ENCODE peak calls at places on chromosome 21, in seven cellular contexts. W, D, E, X, G, C and N are unnamed samples.

GRCh38 chr21:33554982-33555344 is 12.1 kb downstream of the SON start:
- DNase-seq in W (no peak), D (no peak), E (no peak), X (no peak), G (no peak), C (no peak), N (no peak)

GRCh38 chr21:32214654-32215305 is 64.1 kb downstream of the MIS18A start:
- DNase-seq in W (no peak), D (no peak), E (no peak), X (no peak), G (no peak), C (no peak), N (no peak)

GRCh38 chr21:20730421-20730820 is 267.8 kb upstream of the NCAM2 start:
- DNase-seq in W (no peak), D (no peak), E (no peak), X (no peak), G (no peak), C (no peak), N (no peak)

GRCh38 chr21:39673736-39674135 is 61.0 kb downstream of the B3GALT5 start:
- DNase-seq in W (no peak), D (no peak), E (no peak), X (no peak), G (no peak), C (no peak), N (no peak)

GRCh38 chr21:29164330-29164942 is 34.0 kb downstream of the MAP3K7CL start:
- DNase-seq in W (peak; percentile 93), D (peak; percentile 71), E (peak; percentile 44), X (peak; percentile 68), G (no peak), C (peak; percentile 45), N (peak; percentile 75)

GRCh38 chr21:38972078-38972477 is 166.3 kb downstream of the ETS2 start:
- DNase-seq in W (no peak), D (no peak), E (no peak), X (no peak), G (no peak), C (no peak), N (no peak)

GRCh38 chr21:31470896-31471694 is 127.0 kb upstream of the TIAM1 start:
- DNase-seq in W (no peak), D (peak; percentile 43), E (peak; percentile 42), X (no peak), G (no peak), C (no peak), N (no peak)

GRCh38 chr21:43639470-43640178 is 19.7 kb downstream of the HSF2BP start:
- DNase-seq in W (peak; percentile 95), D (no peak), E (no peak), X (peak; percentile 69), G (no peak), C (no peak), N (peak; percentile 39)

GRCh38 chr21:33231526-33231925 is 1.8 kb downstream of the IFNAR2 start:
- DNase-seq in W (no peak), D (no peak), E (no peak), X (no peak), G (no peak), C (no peak), N (no peak)

DNA sequence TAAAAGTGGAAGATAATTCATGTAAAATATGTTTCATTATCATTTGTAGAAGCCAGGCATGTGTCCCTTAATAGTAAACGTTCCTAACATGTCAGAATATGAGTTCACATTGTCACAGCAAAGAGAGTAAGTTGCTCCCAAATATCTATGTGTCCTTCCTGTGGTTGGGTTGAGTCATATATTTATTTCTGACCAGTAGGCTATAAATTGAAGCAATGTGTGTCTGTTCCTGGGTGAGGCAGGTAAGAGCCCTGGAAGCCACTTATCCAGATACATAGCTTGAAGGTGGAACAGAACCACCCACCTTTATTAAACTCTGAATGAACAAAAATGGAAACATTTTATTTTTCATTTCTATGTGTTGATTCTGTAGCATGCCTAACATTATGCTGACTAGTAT is 2251.6 kb downstream of the NCAM2 start:
- DNase-seq in W (no peak), D (no peak), E (no peak), X (no peak), G (no peak), C (no peak), N (no peak)
- TF ChIP-seq EZH2 in W (no peak), D (no peak), E (no peak), X (no peak), G (no peak), C (no peak), N (no peak)

GRCh38 chr21:15039607-15040299 is 25.0 kb downstream of the NRIP1 start:
- DNase-seq in W (no peak), D (no peak), E (no peak), X (no peak), G (no peak), C (no peak), N (no peak)

GRCh38 chr21:15037095-15037730 is 27.6 kb downstream of the NRIP1 start:
- DNase-seq in W (no peak), D (no peak), E (no peak), X (no peak), G (no peak), C (no peak), N (no peak)

GRCh38 chr21:15037894-15038293 is 26.9 kb downstream of the NRIP1 start:
- DNase-seq in W (no peak), D (no peak), E (no peak), X (no peak), G (no peak), C (no peak), N (no peak)

GRCh38 chr21:15045017-15045416 is 19.8 kb downstream of the NRIP1 start:
- DNase-seq in W (no peak), D (no peak), E (no peak), X (no peak), G (no peak), C (no peak), N (no peak)

GRCh38 chr21:15042531-15042930 is 22.3 kb downstream of the NRIP1 start:
- DNase-seq in W (no peak), D (no peak), E (no peak), X (no peak), G (no peak), C (no peak), N (no peak)
- TF ChIP-seq EZH2 in W (no peak), D (no peak), E (no peak), X (no peak), G (no peak), C (no peak), N (no peak)

DNA sequence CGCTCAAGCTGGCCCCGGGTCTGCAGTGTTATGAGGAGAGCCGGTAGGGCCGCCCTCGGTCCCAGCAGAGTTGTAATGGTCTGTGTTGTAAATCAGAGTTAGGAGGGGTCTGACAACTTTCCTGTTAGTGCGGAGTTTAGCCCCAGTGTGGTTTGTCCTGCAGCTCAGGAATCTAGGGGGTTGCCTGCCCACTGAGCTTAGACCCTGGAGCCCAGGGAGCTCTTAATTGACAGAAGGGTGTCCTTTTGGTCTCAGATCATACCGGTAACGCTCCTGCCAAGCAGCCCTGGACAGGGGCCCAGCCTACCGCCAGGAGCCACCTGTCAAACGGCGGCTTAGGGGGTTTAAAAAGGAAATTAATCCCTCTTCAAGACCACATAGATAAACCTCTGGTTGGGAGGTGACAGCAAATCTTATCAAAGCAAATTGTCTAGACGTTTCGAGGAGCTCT is 164.4 kb downstream of the DYRK1A start:
- DNase-seq in W (no peak), D (no peak), E (peak; percentile 13), X (no peak), G (no peak), C (no peak), N (no peak)
- TF ChIP-seq EZH2 in W (no peak), D (no peak), E (no peak), X (no peak), G (no peak), C (no peak), N (no peak)

GRCh38 chr21:26966978-26967913 is at the start of gene ADAMTS5:
- DNase-seq in W (peak; percentile 77), D (peak; percentile 74), E (peak; percentile 68), X (peak; percentile 59), G (no peak), C (no peak), N (peak; percentile 32)
- TF ChIP-seq EZH2 in W (no peak), D (no peak), E (peak; percentile 80), X (peak; percentile 24), G (no peak), C (no peak), N (no peak)

GRCh38 chr21:26057488-26058170 is 112.9 kb downstream of the APP start:
- DNase-seq in W (no peak), D (no peak), E (no peak), X (no peak), G (no peak), C (no peak), N (no peak)
- TF ChIP-seq EZH2 in W (no peak), D (no peak), E (no peak), X (no peak), G (no peak), C (no peak), N (no peak)

DNA sequence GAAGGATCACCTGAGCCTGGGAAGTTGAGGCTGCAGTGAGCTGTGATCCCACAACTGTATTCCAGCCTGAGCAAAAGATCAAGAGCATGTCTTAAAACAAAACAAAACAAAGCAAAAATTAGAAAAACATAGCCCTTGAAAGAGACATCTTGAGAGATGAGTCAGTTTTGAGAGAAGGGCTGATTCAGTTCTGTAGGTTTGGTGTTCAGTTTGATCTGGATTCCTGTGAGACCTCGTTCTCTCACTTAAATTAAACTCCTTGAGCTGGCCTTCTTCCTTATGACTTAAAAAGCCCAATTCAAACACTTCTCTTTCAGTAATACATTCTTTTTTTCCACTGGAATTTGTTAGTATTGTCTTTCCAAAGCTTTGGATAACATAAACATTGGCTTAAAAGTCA is 164.2 kb downstream of the NRIP1 start:
- DNase-seq in W (peak; percentile 22), D (no peak), E (no peak), X (peak; percentile 58), G (no peak), C (no peak), N (no peak)
- TF ChIP-seq EZH2 in W (no peak), D (no peak), E (no peak), X (no peak), G (no peak), C (no peak), N (no peak)